ENCODE peak calls at places on chromosomes 5 and 9, in four cellular contexts. V, Y, O and S are unnamed samples.

GRCh38 chr9:108815156-108815555 is 40.6 kb downstream of the ACTL7B start:
- DNase-seq in Y (no peak), V (no peak), O (no peak), S (no peak)

GRCh38 chr5:177957241-177957640 is 38.8 kb downstream of the PROP1 start:
- DNase-seq in V (no peak), O (no peak), Y (no peak), S (no peak)

GRCh38 chr5:30849801-30850370 is 343.6 kb upstream of the CDH6 start:
- DNase-seq in Y (no peak), O (no peak), V (no peak), S (no peak)

GRCh38 chr5:96527826-96528225 is 94.8 kb upstream of the PCSK1 start:
- DNase-seq in O (no peak), V (no peak), Y (no peak), S (no peak)

GRCh38 chr9:133770076-133770777 is 32.1 kb upstream of the SARDH start:
- DNase-seq in V (no peak), O (peak), Y (peak), S (no peak)

GRCh38 chr9:131275332-131276106 is 791 bp downstream of the FAM78A start:
- DNase-seq in Y (no peak), V (no peak), O (no peak), S (no peak)

GRCh38 chr5:83718195-83718825 is 2.3 kb downstream of the HAPLN1 start:
- DNase-seq in Y (peak), O (peak), V (peak), S (peak)

GRCh38 chr9:114905160-114905940 is 25.0 kb downstream of the TNFSF8 start:
- DNase-seq in V (no peak), Y (no peak), O (no peak), S (no peak)

GRCh38 chr9:136944094-136944518 is 432 bp downstream of the FBXW5 start:
- DNase-seq in O (peak), Y (peak), V (peak), S (no peak)

GRCh38 chr9:4155224-4156026 is 144.4 kb downstream of the GLIS3 start:
- DNase-seq in O (no peak), Y (no peak), V (no peak), S (no peak)

GRCh38 chr5:142262683-142263082 is 62.1 kb downstream of the SPRY4 start:
- DNase-seq in O (no peak), V (no peak), Y (no peak), S (no peak)
- H3K27ac ChIP-seq in O (no peak), V (no peak), Y (no peak), S (no peak)

GRCh38 chr5:132101385-132101880 is 27.8 kb downstream of the CSF2 start:
- DNase-seq in O (no peak), Y (no peak), V (no peak), S (no peak)
- H3K27ac ChIP-seq in O (no peak), Y (no peak), V (no peak), S (no peak)

GRCh38 chr5:53890490-53890889 is 330.1 kb downstream of the NDUFS4 start:
- DNase-seq in O (no peak), Y (no peak), V (no peak), S (no peak)
- H3K27ac ChIP-seq in O (no peak), Y (no peak), V (no peak), S (no peak)

GRCh38 chr5:149960272-149961185 is at the start of gene SLC26A2:
- DNase-seq in V (peak), Y (peak), O (peak), S (peak)
- H3K27ac ChIP-seq in V (peak), Y (peak), O (peak), S (peak)